ENCODE peak calls at places on chromosomes 4 and X, in seven cellular contexts. U is endodermal cell, O is RWPE1, R is astrocyte of the cerebellum, N is progenitor cell of endocrine pancreas, H is Calu3, M is neural crest cell. T is an unnamed sample.

GRCh38 chrX:107686792-107687191 is 58.5 kb downstream of the PRPS1 start:
- DNase-seq in U (peak), O (no peak), R (no peak), N (no peak), H (peak), M (no peak), T (no peak)

GRCh38 chr4:73620115-73620792 is at the start of gene RASSF6:
- DNase-seq in U (peak), O (peak), R (no peak), N (peak), H (peak), M (no peak), T (peak)

GRCh38 chr4:39559641-39560040 is 32.4 kb upstream of the UGDH start:
- DNase-seq in U (no peak), O (no peak), R (no peak), N (no peak), H (no peak), M (no peak), T (no peak)

GRCh38 chr4:86608757-86609375 is 14.8 kb downstream of the PTPN13 start:
- DNase-seq in U (no peak), O (no peak), R (no peak), N (no peak), H (no peak), M (no peak), T (no peak)

GRCh38 chrX:110755611-110756010 is 40.0 kb downstream of the CHRDL1 start:
- DNase-seq in U (no peak), O (no peak), R (no peak), N (no peak), H (no peak), M (no peak), T (no peak)

GRCh38 chrX:140439455-140439854 is 65.4 kb downstream of the SOX3 start:
- DNase-seq in U (peak), O (peak), R (no peak), N (peak), H (no peak), M (peak), T (peak)

GRCh38 chr4:125041372-125041930 is 273.3 kb upstream of the FAT4 start:
- DNase-seq in U (no peak), O (peak), R (no peak), N (no peak), H (no peak), M (no peak), T (no peak)

GRCh38 chr4:63563288-63564014 is 845.8 kb downstream of the TECRL start:
- DNase-seq in U (peak), O (no peak), R (no peak), N (no peak), H (no peak), M (no peak), T (no peak)

GRCh38 chr4:23956601-23957364 is 66.9 kb upstream of the PPARGC1A start:
- DNase-seq in U (no peak), O (no peak), R (no peak), N (no peak), H (no peak), M (no peak), T (no peak)

GRCh38 chrX:56968980-56969379 is 26.4 kb downstream of the SPIN3 start:
- DNase-seq in U (no peak), O (no peak), R (no peak), N (no peak), H (no peak), M (no peak), T (no peak)

GRCh38 chr4:24476209-24476781 is 108.1 kb downstream of the DHX15 start:
- DNase-seq in U (no peak), O (peak), R (no peak), N (no peak), H (no peak), M (no peak), T (no peak)

GRCh38 chr4:7434766-7435150 is at the start of gene PSAPL1:
- DNase-seq in U (peak), O (peak), R (no peak), N (no peak), H (peak), M (no peak), T (peak)

GRCh38 chr4:26724522-26724921 is 136.1 kb upstream of the STIM2 start:
- DNase-seq in U (no peak), O (no peak), R (no peak), N (no peak), H (no peak), M (no peak), T (no peak)

GRCh38 chr4:156321203-156321602 is 367.5 kb upstream of the CTSO start:
- DNase-seq in U (no peak), O (no peak), R (peak), N (no peak), H (peak), M (no peak), T (no peak)

GRCh38 chrX:5829469-5829868 is 399.2 kb downstream of the NLGN4X start:
- DNase-seq in U (no peak), O (no peak), R (no peak), N (no peak), H (no peak), M (no peak), T (no peak)

GRCh38 chrX:1481636-1482529 is 29.2 kb upstream of the ASMTL start:
- DNase-seq in U (peak), O (no peak), R (peak), N (no peak), H (peak), M (peak), T (peak)

GRCh38 chr4:68658672-68659071 is 11.8 kb downstream of the UGT2B15 start:
- DNase-seq in U (no peak), O (no peak), R (no peak), N (no peak), H (no peak), M (no peak), T (no peak)

GRCh38 chr4:127505203-127505602 is 127.6 kb upstream of the INTU start:
- DNase-seq in U (no peak), O (no peak), R (peak), N (no peak), H (peak), M (no peak), T (no peak)

GRCh38 chrX:41029332-41029731 is 55.9 kb upstream of the USP9X start:
- DNase-seq in U (no peak), O (no peak), R (no peak), N (no peak), H (no peak), M (no peak), T (no peak)

GRCh38 chr4:142088906-142089305 is 452.5 kb downstream of the IL15 start:
- DNase-seq in U (no peak), O (no peak), R (peak), N (no peak), H (no peak), M (no peak), T (no peak)

GRCh38 chr4:56388311-56388710 is 1.0 kb upstream of the AASDH start:
- DNase-seq in U (no peak), O (peak), R (no peak), N (no peak), H (no peak), M (no peak), T (no peak)

GRCh38 chr4:128570380-128570779 is 239.1 kb upstream of the JADE1 start:
- DNase-seq in U (no peak), O (peak), R (no peak), N (no peak), H (no peak), M (no peak), T (no peak)

GRCh38 chr4:37244583-37245390 is at the start of gene NWD2:
- DNase-seq in U (peak), O (no peak), R (no peak), N (peak), H (peak), M (peak), T (no peak)

GRCh38 chr4:53055716-53056413 is 193.7 kb downstream of the RASL11B start:
- DNase-seq in U (no peak), O (no peak), R (no peak), N (no peak), H (no peak), M (no peak), T (no peak)

GRCh38 chrX:51507551-51507950 is 11.2 kb upstream of the NUDT11 start:
- DNase-seq in U (no peak), O (no peak), R (no peak), N (no peak), H (no peak), M (no peak), T (no peak)

GRCh38 chrX:110089656-110090404 is 86.9 kb downstream of the TMEM164 start:
- DNase-seq in U (no peak), O (no peak), R (no peak), N (no peak), H (no peak), M (no peak), T (no peak)

GRCh38 chrX:28225508-28225907 is 244.3 kb upstream of the DCAF8L1 start:
- DNase-seq in U (no peak), O (no peak), R (no peak), N (no peak), H (no peak), M (no peak), T (no peak)

GRCh38 chrX:46953597-46953996 is 41.4 kb downstream of the JADE3 start:
- DNase-seq in U (peak), O (no peak), R (no peak), N (no peak), H (no peak), M (peak), T (no peak)

GRCh38 chr4:187602339-187603092 is 393.1 kb upstream of the ZFP42 start:
- DNase-seq in U (no peak), O (peak), R (peak), N (no peak), H (no peak), M (no peak), T (no peak)

GRCh38 chr4:121069419-121069818 is 2.9 kb downstream of the NDNF start:
- DNase-seq in U (no peak), O (no peak), R (no peak), N (no peak), H (no peak), M (no peak), T (no peak)

GRCh38 chr4:121071640-121072037 is 696 bp downstream of the NDNF start:
- DNase-seq in U (no peak), O (no peak), R (no peak), N (no peak), H (no peak), M (no peak), T (no peak)

GRCh38 chr4:121072080-121072835 is at the start of gene NDNF:
- DNase-seq in U (peak), O (no peak), R (no peak), N (peak), H (peak), M (peak), T (peak)

GRCh38 chr4:121070274-121070673 is 2.1 kb downstream of the NDNF start:
- DNase-seq in U (peak), O (no peak), R (no peak), N (no peak), H (no peak), M (no peak), T (no peak)

DNA sequence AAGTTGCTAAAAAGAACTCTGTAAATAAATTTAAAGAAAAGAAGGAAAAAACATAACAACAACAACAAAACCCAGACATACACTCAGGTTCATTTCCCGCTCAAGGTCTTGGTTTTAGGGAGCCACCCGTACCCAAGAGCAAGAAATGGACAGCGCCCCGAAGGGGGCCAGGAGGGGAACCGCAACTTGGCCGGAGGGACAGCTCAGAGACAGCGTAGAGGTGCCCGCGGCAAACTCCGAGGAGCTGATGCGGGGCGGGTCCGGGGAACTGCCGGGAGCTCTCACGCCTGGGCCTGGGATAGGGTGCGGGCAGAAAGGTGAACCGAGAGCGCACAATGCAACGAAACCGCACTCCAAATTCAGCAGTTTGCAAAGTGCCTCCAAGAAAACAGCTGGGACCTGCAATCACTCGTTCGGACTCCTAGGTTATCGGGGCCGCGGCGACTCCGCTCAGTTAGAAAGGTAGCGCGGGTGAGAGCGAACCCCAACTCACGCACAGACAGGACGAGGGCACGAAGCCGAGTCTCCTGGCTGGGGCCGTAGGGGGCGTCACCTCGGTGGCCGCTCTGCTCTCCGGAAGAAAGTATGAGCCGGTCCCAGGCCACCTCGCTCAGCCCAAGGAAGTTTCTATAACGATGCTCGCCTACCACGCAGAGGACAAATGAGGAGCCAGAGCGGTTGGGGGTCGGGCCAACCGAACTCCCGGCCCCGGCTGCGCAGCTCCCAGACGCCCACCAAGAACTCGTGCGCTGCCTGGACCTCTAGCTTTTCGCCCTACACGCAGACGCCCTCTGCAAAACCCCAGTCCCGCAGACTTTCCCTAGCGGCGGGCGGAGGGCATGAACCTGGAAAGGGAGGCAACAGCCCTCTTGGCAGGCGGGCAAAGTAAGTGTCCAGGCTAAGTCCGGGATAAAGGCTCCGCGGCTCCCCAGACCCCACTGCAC is 1.4 kb downstream of the NDNF start:
- DNase-seq in U (peak), O (peak), R (no peak), N (peak), H (peak), M (peak), T (peak)
- TF ChIP-seq CTCF in U (peak), O (no peak), R (peak), N (peak), H (peak), M (peak), T (no peak)

DNA sequence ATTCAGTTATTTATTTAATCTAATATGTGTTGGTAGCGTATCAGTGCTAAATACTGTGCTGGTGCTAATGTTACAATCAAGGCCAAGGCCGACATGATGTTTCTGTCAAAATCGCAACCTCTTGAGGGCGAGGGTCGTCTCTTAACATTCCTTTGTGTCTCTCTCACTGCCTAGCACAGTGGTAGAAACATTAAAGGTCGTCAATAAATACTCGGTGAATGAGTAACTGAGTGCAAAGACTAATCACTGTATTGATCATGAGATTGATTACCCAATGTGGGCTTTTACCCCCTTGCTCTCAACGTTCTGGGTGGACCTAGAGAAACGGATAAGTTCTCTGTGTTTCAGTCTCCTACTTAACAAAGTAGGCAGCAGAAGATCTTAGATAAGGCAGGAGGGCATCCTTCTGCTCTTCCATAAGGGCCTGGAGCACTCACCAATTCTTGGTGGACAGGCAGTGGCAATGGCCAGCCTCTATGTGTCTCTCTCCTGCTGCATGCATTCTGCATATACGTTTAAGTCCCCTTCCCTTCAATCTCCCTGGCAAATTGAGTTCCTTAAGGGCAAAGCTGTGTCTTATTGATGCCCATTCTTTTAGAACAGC is 30.1 kb downstream of the TMEM255A start:
- DNase-seq in U (no peak), O (no peak), R (no peak), N (no peak), H (no peak), M (no peak), T (no peak)
- TF ChIP-seq CTCF in U (no peak), O (no peak), R (no peak), N (no peak), H (no peak), M (no peak), T (no peak)

GRCh38 chrX:45668686-45669443 is 468.2 kb upstream of the DIPK2B start:
- DNase-seq in U (no peak), O (peak), R (peak), N (no peak), H (no peak), M (no peak), T (no peak)
- TF ChIP-seq CTCF in U (no peak), O (no peak), R (no peak), N (no peak), H (no peak), M (no peak), T (no peak)

DNA sequence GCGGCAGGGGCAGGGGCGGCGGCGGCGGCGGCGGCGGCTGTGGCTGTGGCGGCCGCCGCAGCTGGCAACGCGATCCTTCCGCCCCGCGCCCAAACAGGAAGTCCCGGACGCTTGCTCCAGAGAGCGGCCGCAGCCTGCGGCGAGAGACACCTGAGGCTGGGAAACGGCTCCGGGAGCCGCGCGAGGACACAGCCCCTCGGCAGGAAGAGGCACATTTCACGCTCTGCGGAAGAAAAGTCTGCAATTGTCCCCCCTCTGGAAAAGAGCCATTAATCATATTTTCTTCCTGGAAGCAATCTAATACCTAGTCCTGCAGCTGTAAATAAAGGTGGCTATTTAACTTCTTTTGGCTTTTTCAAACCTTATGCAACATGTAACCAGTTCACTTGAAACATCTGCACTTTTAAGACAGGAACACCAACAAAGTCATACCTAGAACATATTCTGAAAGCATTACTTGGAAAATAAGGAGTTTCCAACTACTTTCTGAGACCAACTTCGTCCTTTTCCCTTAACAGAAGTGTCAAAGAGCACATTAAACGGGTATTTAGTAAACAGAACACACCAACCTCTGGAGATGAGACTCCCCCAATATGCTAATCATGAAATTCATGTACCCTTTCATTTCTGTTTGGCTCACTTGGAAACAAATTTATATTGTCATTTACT is 69.0 kb downstream of the NOCT start:
- DNase-seq in U (no peak), O (no peak), R (no peak), N (no peak), H (no peak), M (no peak), T (no peak)
- TF ChIP-seq CTCF in U (no peak), O (no peak), R (no peak), N (no peak), H (no peak), M (no peak), T (no peak)

GRCh38 chr4:140740422-140740821 is 15.8 kb downstream of the TBC1D9 start:
- DNase-seq in U (no peak), O (no peak), R (no peak), N (no peak), H (no peak), M (no peak), T (no peak)

GRCh38 chr4:140742838-140743193 is 13.4 kb downstream of the TBC1D9 start:
- DNase-seq in U (no peak), O (no peak), R (no peak), N (no peak), H (no peak), M (no peak), T (no peak)

GRCh38 chr4:140744421-140744820 is 11.8 kb downstream of the TBC1D9 start:
- DNase-seq in U (peak), O (no peak), R (no peak), N (no peak), H (no peak), M (no peak), T (no peak)

GRCh38 chr4:140740906-140741670 is 15.1 kb downstream of the TBC1D9 start:
- DNase-seq in U (no peak), O (no peak), R (no peak), N (no peak), H (no peak), M (no peak), T (no peak)

DNA sequence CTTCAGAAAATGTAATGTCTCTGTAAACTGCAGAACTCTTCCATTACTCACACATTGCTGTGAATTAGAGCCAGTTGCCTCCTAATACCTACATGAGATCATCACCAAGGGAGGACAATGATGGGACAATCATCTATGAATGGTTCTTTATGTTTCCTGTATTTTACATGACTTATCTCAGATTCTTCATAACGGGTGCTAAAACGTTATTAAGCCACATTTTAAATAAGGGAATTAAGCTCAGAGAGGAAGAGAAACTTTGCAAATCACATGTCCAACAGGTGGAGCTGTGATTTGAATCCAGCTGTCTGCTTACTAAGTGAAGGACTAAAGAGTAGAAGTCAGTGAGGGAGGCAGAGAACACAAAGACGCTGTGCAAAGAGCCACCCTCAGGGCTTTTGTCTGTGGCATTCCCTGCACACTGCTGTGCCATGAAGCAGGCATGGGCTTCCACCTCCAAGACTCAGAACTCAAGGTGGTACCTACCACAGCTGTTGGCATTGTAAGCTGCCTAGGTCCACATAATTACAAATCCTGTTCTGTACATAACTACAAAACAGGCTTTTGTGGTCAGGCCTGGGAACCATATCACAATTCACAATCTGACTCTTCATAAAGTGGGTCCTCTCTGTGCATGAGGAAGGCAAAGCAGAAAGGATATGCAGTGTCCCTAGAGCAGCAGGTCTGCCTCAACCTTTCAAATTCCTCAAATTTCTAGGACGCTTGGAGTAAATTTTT is 12.8 kb downstream of the TBC1D9 start:
- DNase-seq in U (peak), O (no peak), R (no peak), N (no peak), H (no peak), M (no peak), T (no peak)
- TF ChIP-seq CTCF in U (peak), O (no peak), R (peak), N (peak), H (no peak), M (peak), T (no peak)

GRCh38 chr4:177100307-177100706 is 209.4 kb upstream of the NEIL3 start:
- DNase-seq in U (no peak), O (no peak), R (no peak), N (no peak), H (no peak), M (no peak), T (no peak)
- TF ChIP-seq CTCF in U (peak), O (no peak), R (no peak), N (no peak), H (no peak), M (no peak), T (no peak)

GRCh38 chrX:100636321-100636991 is at the start of gene TSPAN6:
- DNase-seq in U (peak), O (peak), R (peak), N (peak), H (peak), M (peak), T (peak)
- TF ChIP-seq CTCF in U (peak), O (peak), R (peak), N (peak), H (peak), M (peak), T (peak)